ENCODE peak calls at places on chromosomes 3 and 15, in nine cellular contexts. One of them, this sample, is unnamed.

GRCh38 chr3:160260587-160261270 is 35.5 kb downstream of the C3orf80 start:
- DNase-seq in testis: no peak
- DNase-seq in transverse colon: no peak
- DNase-seq in sigmoid colon: no peak
- DNase-seq in GM12892: no peak
- DNase-seq in esophagus squamous epithelium: no peak
- DNase-seq in prostate gland: no peak
- DNase-seq in breast epithelium: no peak
- DNase-seq in A549: no peak
- DNase-seq in this sample: no peak

GRCh38 chr15:90644946-90645725 is 72.0 kb upstream of the BLM start:
- DNase-seq in testis: no peak
- DNase-seq in transverse colon: no peak
- DNase-seq in sigmoid colon: no peak
- DNase-seq in GM12892: no peak
- DNase-seq in esophagus squamous epithelium: no peak
- DNase-seq in prostate gland: no peak
- DNase-seq in breast epithelium: no peak
- DNase-seq in A549: no peak
- DNase-seq in this sample: no peak

GRCh38 chr3:13860001-13860400 is 19.9 kb downstream of the WNT7A start:
- DNase-seq in testis: no peak
- DNase-seq in transverse colon: no peak
- DNase-seq in sigmoid colon: no peak
- DNase-seq in GM12892: no peak
- DNase-seq in esophagus squamous epithelium: no peak
- DNase-seq in prostate gland: no peak
- DNase-seq in breast epithelium: no peak
- DNase-seq in A549: no peak
- DNase-seq in this sample: no peak

GRCh38 chr15:78361956-78362506 is 21.9 kb downstream of the CRABP1 start:
- DNase-seq in testis: no peak
- DNase-seq in transverse colon: no peak
- DNase-seq in sigmoid colon: no peak
- DNase-seq in GM12892: no peak
- DNase-seq in esophagus squamous epithelium: no peak
- DNase-seq in prostate gland: no peak
- DNase-seq in breast epithelium: no peak
- DNase-seq in A549: no peak
- DNase-seq in this sample: no peak

GRCh38 chr3:37307321-37307720 is 132.9 kb upstream of the LRRFIP2 start:
- DNase-seq in testis: no peak
- DNase-seq in transverse colon: no peak
- DNase-seq in sigmoid colon: no peak
- DNase-seq in GM12892: no peak
- DNase-seq in esophagus squamous epithelium: no peak
- DNase-seq in prostate gland: no peak
- DNase-seq in breast epithelium: no peak
- DNase-seq in A549: no peak
- DNase-seq in this sample: no peak

GRCh38 chr3:1190576-1190975 is 97.8 kb downstream of the CNTN6 start:
- DNase-seq in testis: no peak
- DNase-seq in transverse colon: no peak
- DNase-seq in sigmoid colon: no peak
- DNase-seq in GM12892: no peak
- DNase-seq in esophagus squamous epithelium: no peak
- DNase-seq in prostate gland: no peak
- DNase-seq in breast epithelium: no peak
- DNase-seq in A549: no peak
- DNase-seq in this sample: no peak

GRCh38 chr15:57553526-57553925 is 38.2 kb upstream of the MYZAP start:
- DNase-seq in testis: no peak
- DNase-seq in transverse colon: no peak
- DNase-seq in sigmoid colon: no peak
- DNase-seq in GM12892: no peak
- DNase-seq in esophagus squamous epithelium: no peak
- DNase-seq in prostate gland: no peak
- DNase-seq in breast epithelium: no peak
- DNase-seq in A549: no peak
- DNase-seq in this sample: no peak

GRCh38 chr3:99376926-99377325 is 261.5 kb upstream of the COL8A1 start:
- DNase-seq in testis: no peak
- DNase-seq in transverse colon: no peak
- DNase-seq in sigmoid colon: no peak
- DNase-seq in GM12892: no peak
- DNase-seq in esophagus squamous epithelium: no peak
- DNase-seq in prostate gland: no peak
- DNase-seq in breast epithelium: no peak
- DNase-seq in A549: no peak
- DNase-seq in this sample: no peak

GRCh38 chr3:4712109-4712508 is 219.0 kb downstream of the ITPR1 start:
- DNase-seq in testis: no peak
- DNase-seq in transverse colon: peak
- DNase-seq in sigmoid colon: no peak
- DNase-seq in GM12892: no peak
- DNase-seq in esophagus squamous epithelium: no peak
- DNase-seq in prostate gland: peak
- DNase-seq in breast epithelium: peak
- DNase-seq in A549: no peak
- DNase-seq in this sample: no peak

GRCh38 chr15:65286069-65286703 is 497 bp downstream of the PARP16 start:
- DNase-seq in testis: peak
- DNase-seq in transverse colon: peak
- DNase-seq in sigmoid colon: no peak
- DNase-seq in GM12892: no peak
- DNase-seq in esophagus squamous epithelium: no peak
- DNase-seq in prostate gland: peak
- DNase-seq in breast epithelium: no peak
- DNase-seq in A549: no peak
- DNase-seq in this sample: peak

GRCh38 chr15:65289261-65289854 is 2.7 kb upstream of the PARP16 start:
- DNase-seq in testis: no peak
- DNase-seq in transverse colon: no peak
- DNase-seq in sigmoid colon: no peak
- DNase-seq in GM12892: no peak
- DNase-seq in esophagus squamous epithelium: no peak
- DNase-seq in prostate gland: no peak
- DNase-seq in breast epithelium: no peak
- DNase-seq in A549: no peak
- DNase-seq in this sample: peak

GRCh38 chr15:65285291-65286068 is 1.2 kb downstream of the PARP16 start:
- DNase-seq in testis: no peak
- DNase-seq in transverse colon: no peak
- DNase-seq in sigmoid colon: no peak
- DNase-seq in GM12892: no peak
- DNase-seq in esophagus squamous epithelium: no peak
- DNase-seq in prostate gland: no peak
- DNase-seq in breast epithelium: no peak
- DNase-seq in A549: no peak
- DNase-seq in this sample: no peak

GRCh38 chr15:65287515-65287845 is 797 bp upstream of the PARP16 start:
- DNase-seq in testis: no peak
- DNase-seq in transverse colon: no peak
- DNase-seq in sigmoid colon: no peak
- DNase-seq in GM12892: no peak
- DNase-seq in esophagus squamous epithelium: no peak
- DNase-seq in prostate gland: no peak
- DNase-seq in breast epithelium: no peak
- DNase-seq in A549: no peak
- DNase-seq in this sample: peak

GRCh38 chr15:65286704-65287514 is at the start of gene PARP16:
- DNase-seq in testis: peak
- DNase-seq in transverse colon: peak
- DNase-seq in sigmoid colon: peak
- DNase-seq in GM12892: peak
- DNase-seq in esophagus squamous epithelium: peak
- DNase-seq in prostate gland: peak
- DNase-seq in breast epithelium: peak
- DNase-seq in A549: peak
- DNase-seq in this sample: peak
- TF ChIP-seq POLR2A in testis: no peak
- TF ChIP-seq POLR2A in transverse colon: peak
- TF ChIP-seq POLR2A in sigmoid colon: peak
- TF ChIP-seq POLR2A in GM12892: peak
- TF ChIP-seq POLR2A in esophagus squamous epithelium: peak
- TF ChIP-seq POLR2A in prostate gland: peak
- TF ChIP-seq POLR2A in breast epithelium: peak
- TF ChIP-seq POLR2A in A549: peak
- TF ChIP-seq POLR2A in this sample: peak

DNA sequence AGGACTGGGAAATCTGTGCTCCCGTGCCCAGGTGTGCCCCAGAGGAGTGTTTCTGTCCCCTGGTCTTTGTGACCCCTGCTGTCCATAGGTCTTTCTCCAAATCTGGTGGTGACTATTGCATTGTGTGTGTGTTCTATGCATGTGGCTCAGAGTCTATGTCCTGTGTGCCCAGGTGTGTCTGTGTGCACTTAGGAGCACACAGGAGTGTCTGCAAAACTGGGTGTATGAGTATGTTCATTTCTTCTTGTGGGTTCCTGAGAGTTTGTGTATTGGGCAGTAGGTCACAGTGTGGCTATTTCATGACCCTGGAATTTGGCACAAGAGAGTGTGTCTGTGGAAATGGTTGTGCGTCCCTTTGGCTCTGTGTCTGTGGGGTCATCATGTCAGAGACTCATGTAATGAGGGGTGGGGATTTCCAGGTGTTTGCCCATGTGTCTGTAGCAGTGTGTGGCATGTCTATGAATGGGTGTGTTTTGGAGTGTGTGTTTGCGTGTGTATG is 1.2 kb upstream of the GATA2 start:
- DNase-seq in testis: no peak
- DNase-seq in transverse colon: no peak
- DNase-seq in sigmoid colon: peak
- DNase-seq in GM12892: no peak
- DNase-seq in esophagus squamous epithelium: no peak
- DNase-seq in prostate gland: no peak
- DNase-seq in breast epithelium: no peak
- DNase-seq in A549: no peak
- DNase-seq in this sample: no peak
- TF ChIP-seq POLR2A in testis: no peak
- TF ChIP-seq POLR2A in transverse colon: no peak
- TF ChIP-seq POLR2A in sigmoid colon: no peak
- TF ChIP-seq POLR2A in GM12892: no peak
- TF ChIP-seq POLR2A in esophagus squamous epithelium: no peak
- TF ChIP-seq POLR2A in prostate gland: no peak
- TF ChIP-seq POLR2A in breast epithelium: no peak
- TF ChIP-seq POLR2A in A549: no peak
- TF ChIP-seq POLR2A in this sample: no peak

GRCh38 chr15:74780983-74781672 is 752 bp upstream of the CSK start:
- DNase-seq in testis: peak
- DNase-seq in transverse colon: no peak
- DNase-seq in sigmoid colon: no peak
- DNase-seq in GM12892: no peak
- DNase-seq in esophagus squamous epithelium: no peak
- DNase-seq in prostate gland: no peak
- DNase-seq in breast epithelium: no peak
- DNase-seq in A549: no peak
- DNase-seq in this sample: peak

GRCh38 chr15:74780523-74780982 is 1.3 kb upstream of the CSK start:
- DNase-seq in testis: no peak
- DNase-seq in transverse colon: no peak
- DNase-seq in sigmoid colon: no peak
- DNase-seq in GM12892: no peak
- DNase-seq in esophagus squamous epithelium: no peak
- DNase-seq in prostate gland: no peak
- DNase-seq in breast epithelium: no peak
- DNase-seq in A549: no peak
- DNase-seq in this sample: no peak

GRCh38 chr15:74782596-74783071 is 754 bp downstream of the CSK start:
- DNase-seq in testis: no peak
- DNase-seq in transverse colon: no peak
- DNase-seq in sigmoid colon: no peak
- DNase-seq in GM12892: no peak
- DNase-seq in esophagus squamous epithelium: no peak
- DNase-seq in prostate gland: no peak
- DNase-seq in breast epithelium: no peak
- DNase-seq in A549: no peak
- DNase-seq in this sample: no peak

GRCh38 chr15:74783072-74783807 is 1.4 kb downstream of the CSK start:
- DNase-seq in testis: no peak
- DNase-seq in transverse colon: peak
- DNase-seq in sigmoid colon: no peak
- DNase-seq in GM12892: no peak
- DNase-seq in esophagus squamous epithelium: no peak
- DNase-seq in prostate gland: no peak
- DNase-seq in breast epithelium: no peak
- DNase-seq in A549: no peak
- DNase-seq in this sample: peak

GRCh38 chr15:74781673-74782595 is at the start of gene CSK:
- DNase-seq in testis: peak
- DNase-seq in transverse colon: peak
- DNase-seq in sigmoid colon: peak
- DNase-seq in GM12892: peak
- DNase-seq in esophagus squamous epithelium: no peak
- DNase-seq in prostate gland: peak
- DNase-seq in breast epithelium: no peak
- DNase-seq in A549: peak
- DNase-seq in this sample: peak
- TF ChIP-seq POLR2A in testis: no peak
- TF ChIP-seq POLR2A in transverse colon: no peak
- TF ChIP-seq POLR2A in sigmoid colon: no peak
- TF ChIP-seq POLR2A in GM12892: peak
- TF ChIP-seq POLR2A in esophagus squamous epithelium: peak
- TF ChIP-seq POLR2A in prostate gland: no peak
- TF ChIP-seq POLR2A in breast epithelium: no peak
- TF ChIP-seq POLR2A in A549: peak
- TF ChIP-seq POLR2A in this sample: no peak

GRCh38 chr3:147390589-147391569 is 15.5 kb downstream of the ZIC4 start:
- DNase-seq in testis: no peak
- DNase-seq in transverse colon: no peak
- DNase-seq in sigmoid colon: no peak
- DNase-seq in GM12892: no peak
- DNase-seq in esophagus squamous epithelium: no peak
- DNase-seq in prostate gland: no peak
- DNase-seq in breast epithelium: no peak
- DNase-seq in A549: no peak
- DNase-seq in this sample: no peak

GRCh38 chr3:147391726-147392082 is 14.6 kb downstream of the ZIC4 start:
- DNase-seq in testis: no peak
- DNase-seq in transverse colon: no peak
- DNase-seq in sigmoid colon: no peak
- DNase-seq in GM12892: no peak
- DNase-seq in esophagus squamous epithelium: no peak
- DNase-seq in prostate gland: no peak
- DNase-seq in breast epithelium: no peak
- DNase-seq in A549: no peak
- DNase-seq in this sample: no peak

GRCh38 chr3:147392083-147392916 is 14.0 kb downstream of the ZIC4 start:
- DNase-seq in testis: peak
- DNase-seq in transverse colon: no peak
- DNase-seq in sigmoid colon: peak
- DNase-seq in GM12892: no peak
- DNase-seq in esophagus squamous epithelium: no peak
- DNase-seq in prostate gland: no peak
- DNase-seq in breast epithelium: no peak
- DNase-seq in A549: no peak
- DNase-seq in this sample: no peak

GRCh38 chr3:147394168-147394941 is 12.0 kb downstream of the ZIC4 start:
- DNase-seq in testis: no peak
- DNase-seq in transverse colon: no peak
- DNase-seq in sigmoid colon: no peak
- DNase-seq in GM12892: no peak
- DNase-seq in esophagus squamous epithelium: no peak
- DNase-seq in prostate gland: no peak
- DNase-seq in breast epithelium: no peak
- DNase-seq in A549: no peak
- DNase-seq in this sample: no peak

GRCh38 chr3:147393261-147393964 is 12.9 kb downstream of the ZIC4 start:
- DNase-seq in testis: peak
- DNase-seq in transverse colon: no peak
- DNase-seq in sigmoid colon: peak
- DNase-seq in GM12892: no peak
- DNase-seq in esophagus squamous epithelium: no peak
- DNase-seq in prostate gland: no peak
- DNase-seq in breast epithelium: no peak
- DNase-seq in A549: no peak
- DNase-seq in this sample: no peak
- TF ChIP-seq POLR2A in testis: no peak
- TF ChIP-seq POLR2A in transverse colon: no peak
- TF ChIP-seq POLR2A in sigmoid colon: no peak
- TF ChIP-seq POLR2A in GM12892: no peak
- TF ChIP-seq POLR2A in esophagus squamous epithelium: no peak
- TF ChIP-seq POLR2A in prostate gland: no peak
- TF ChIP-seq POLR2A in breast epithelium: no peak
- TF ChIP-seq POLR2A in A549: no peak
- TF ChIP-seq POLR2A in this sample: no peak

This sample was measured in erythroblast.